ENCODE peak calls at places on chromosomes 1 and 21, in nine cellular contexts. One of them, this sample, is unnamed.

GRCh38 chr1:12472798-12473551 is 145.0 kb downstream of the DHRS3 start:
- DNase-seq in Panc1: no peak
- DNase-seq in EH: no peak
- DNase-seq in bronchial epithelial cell: peak; percentile 67
- DNase-seq in cardiac fibroblast: no peak
- DNase-seq in NK-92 treated with Interleukin-12 subunit alpha and Interleukin-12 subunit beta, amount 100 ng/mL, for 24 hours: peak; percentile 56
- DNase-seq in NCI-H2081: no peak
- DNase-seq in HL-60: peak; percentile 23
- DNase-seq in coronary artery: no peak
- DNase-seq in this sample: no peak

GRCh38 chr1:229378586-229379442 is 36.0 kb upstream of the CCSAP start:
- DNase-seq in EH: peak; percentile 11
- DNase-seq in cardiac fibroblast: peak; percentile 9
- DNase-seq in HL-60: no peak
- DNase-seq in NCI-H2081: peak; percentile 11
- DNase-seq in coronary artery: no peak
- DNase-seq in Panc1: no peak
- DNase-seq in bronchial epithelial cell: no peak
- DNase-seq in NK-92 treated with Interleukin-12 subunit alpha and Interleukin-12 subunit beta, amount 100 ng/mL, for 24 hours: no peak
- DNase-seq in this sample: no peak

GRCh38 chr21:23016617-23017016 is 2018.4 kb downstream of the NCAM2 start:
- DNase-seq in coronary artery: no peak
- DNase-seq in EH: no peak
- DNase-seq in HL-60: peak; percentile 5
- DNase-seq in Panc1: peak; percentile 4
- DNase-seq in NCI-H2081: peak; percentile 1
- DNase-seq in bronchial epithelial cell: no peak
- DNase-seq in cardiac fibroblast: no peak
- DNase-seq in NK-92 treated with Interleukin-12 subunit alpha and Interleukin-12 subunit beta, amount 100 ng/mL, for 24 hours: no peak
- DNase-seq in this sample: no peak

GRCh38 chr1:45050931-45051748 is 39.1 kb downstream of the UROD start:
- DNase-seq in HL-60: no peak
- DNase-seq in cardiac fibroblast: no peak
- DNase-seq in coronary artery: no peak
- DNase-seq in NCI-H2081: no peak
- DNase-seq in EH: no peak
- DNase-seq in Panc1: no peak
- DNase-seq in bronchial epithelial cell: no peak
- DNase-seq in NK-92 treated with Interleukin-12 subunit alpha and Interleukin-12 subunit beta, amount 100 ng/mL, for 24 hours: no peak
- DNase-seq in this sample: no peak

GRCh38 chr1:226738995-226739695 is at the start of gene ITPKB:
- DNase-seq in Panc1: no peak
- DNase-seq in coronary artery: no peak
- DNase-seq in HL-60: peak; percentile 67
- DNase-seq in EH: peak; percentile 69
- DNase-seq in cardiac fibroblast: peak; percentile 87
- DNase-seq in NCI-H2081: peak; percentile 11
- DNase-seq in NK-92 treated with Interleukin-12 subunit alpha and Interleukin-12 subunit beta, amount 100 ng/mL, for 24 hours: peak; percentile 44
- DNase-seq in bronchial epithelial cell: peak; percentile 64
- DNase-seq in this sample: peak; percentile 42

GRCh38 chr1:19756480-19756879 is 43.2 kb downstream of the TMCO4 start:
- DNase-seq in coronary artery: no peak
- DNase-seq in NK-92 treated with Interleukin-12 subunit alpha and Interleukin-12 subunit beta, amount 100 ng/mL, for 24 hours: no peak
- DNase-seq in NCI-H2081: no peak
- DNase-seq in bronchial epithelial cell: no peak
- DNase-seq in Panc1: no peak
- DNase-seq in cardiac fibroblast: no peak
- DNase-seq in EH: peak; percentile 92
- DNase-seq in HL-60: no peak
- DNase-seq in this sample: no peak

GRCh38 chr21:44702973-44703730 is 6.2 kb downstream of the KRTAP10-12 start:
- DNase-seq in HL-60: no peak
- DNase-seq in NK-92 treated with Interleukin-12 subunit alpha and Interleukin-12 subunit beta, amount 100 ng/mL, for 24 hours: no peak
- DNase-seq in Panc1: no peak
- DNase-seq in bronchial epithelial cell: no peak
- DNase-seq in EH: no peak
- DNase-seq in coronary artery: peak; percentile 55
- DNase-seq in NCI-H2081: peak; percentile 31
- DNase-seq in cardiac fibroblast: no peak
- DNase-seq in this sample: no peak

GRCh38 chr21:26032263-26032662 is 138.3 kb downstream of the APP start:
- DNase-seq in cardiac fibroblast: peak; percentile 28
- DNase-seq in NCI-H2081: no peak
- DNase-seq in HL-60: no peak
- DNase-seq in Panc1: no peak
- DNase-seq in EH: peak; percentile 15
- DNase-seq in bronchial epithelial cell: peak; percentile 29
- DNase-seq in NK-92 treated with Interleukin-12 subunit alpha and Interleukin-12 subunit beta, amount 100 ng/mL, for 24 hours: no peak
- DNase-seq in coronary artery: no peak
- DNase-seq in this sample: no peak

GRCh38 chr21:29360799-29361765 is 62.4 kb downstream of the BACH1 start:
- DNase-seq in NK-92 treated with Interleukin-12 subunit alpha and Interleukin-12 subunit beta, amount 100 ng/mL, for 24 hours: no peak
- DNase-seq in bronchial epithelial cell: peak; percentile 27
- DNase-seq in cardiac fibroblast: no peak
- DNase-seq in HL-60: no peak
- DNase-seq in Panc1: no peak
- DNase-seq in NCI-H2081: no peak
- DNase-seq in coronary artery: no peak
- DNase-seq in EH: no peak
- DNase-seq in this sample: no peak

GRCh38 chr1:32612189-32612881 is 38.0 kb downstream of the ZBTB8OS start:
- DNase-seq in cardiac fibroblast: peak; percentile 78
- DNase-seq in NK-92 treated with Interleukin-12 subunit alpha and Interleukin-12 subunit beta, amount 100 ng/mL, for 24 hours: no peak
- DNase-seq in NCI-H2081: peak; percentile 90
- DNase-seq in HL-60: no peak
- DNase-seq in bronchial epithelial cell: peak; percentile 57
- DNase-seq in coronary artery: peak; percentile 90
- DNase-seq in Panc1: peak; percentile 69
- DNase-seq in EH: peak; percentile 86
- DNase-seq in this sample: peak; percentile 88

GRCh38 chr1:201827321-201828281 is 1.4 kb upstream of the IPO9 start:
- DNase-seq in NK-92 treated with Interleukin-12 subunit alpha and Interleukin-12 subunit beta, amount 100 ng/mL, for 24 hours: no peak
- DNase-seq in cardiac fibroblast: peak; percentile 51
- DNase-seq in Panc1: no peak
- DNase-seq in HL-60: no peak
- DNase-seq in EH: peak; percentile 30
- DNase-seq in bronchial epithelial cell: peak; percentile 3
- DNase-seq in coronary artery: no peak
- DNase-seq in NCI-H2081: no peak
- DNase-seq in this sample: no peak

GRCh38 chr1:212597495-212597894 is 11.1 kb upstream of the ATF3 start:
- DNase-seq in HL-60: no peak
- DNase-seq in EH: no peak
- DNase-seq in coronary artery: no peak
- DNase-seq in NK-92 treated with Interleukin-12 subunit alpha and Interleukin-12 subunit beta, amount 100 ng/mL, for 24 hours: no peak
- DNase-seq in cardiac fibroblast: peak; percentile 37
- DNase-seq in bronchial epithelial cell: peak; percentile 18
- DNase-seq in Panc1: no peak
- DNase-seq in NCI-H2081: no peak
- DNase-seq in this sample: no peak

GRCh38 chr1:183267646-183268431 is 81.8 kb downstream of the LAMC2 start:
- DNase-seq in NK-92 treated with Interleukin-12 subunit alpha and Interleukin-12 subunit beta, amount 100 ng/mL, for 24 hours: no peak
- DNase-seq in NCI-H2081: no peak
- DNase-seq in HL-60: no peak
- DNase-seq in Panc1: no peak
- DNase-seq in EH: peak; percentile 97
- DNase-seq in bronchial epithelial cell: peak; percentile 100
- DNase-seq in cardiac fibroblast: peak; percentile 96
- DNase-seq in coronary artery: no peak
- DNase-seq in this sample: no peak

GRCh38 chr1:226655251-226656163 is 83.6 kb downstream of the ITPKB start:
- DNase-seq in NK-92 treated with Interleukin-12 subunit alpha and Interleukin-12 subunit beta, amount 100 ng/mL, for 24 hours: no peak
- DNase-seq in cardiac fibroblast: no peak
- DNase-seq in HL-60: peak; percentile 44
- DNase-seq in coronary artery: no peak
- DNase-seq in EH: peak; percentile 52
- DNase-seq in NCI-H2081: peak; percentile 63
- DNase-seq in bronchial epithelial cell: no peak
- DNase-seq in Panc1: no peak
- DNase-seq in this sample: peak; percentile 18

GRCh38 chr1:18805116-18805515 is 54.3 kb downstream of the TAS1R2 start:
- DNase-seq in NCI-H2081: no peak
- DNase-seq in bronchial epithelial cell: no peak
- DNase-seq in EH: no peak
- DNase-seq in coronary artery: no peak
- DNase-seq in NK-92 treated with Interleukin-12 subunit alpha and Interleukin-12 subunit beta, amount 100 ng/mL, for 24 hours: no peak
- DNase-seq in Panc1: no peak
- DNase-seq in HL-60: no peak
- DNase-seq in cardiac fibroblast: no peak
- DNase-seq in this sample: no peak

GRCh38 chr1:1150100-1150499 is 23.6 kb upstream of the TTLL10 start:
- DNase-seq in NK-92 treated with Interleukin-12 subunit alpha and Interleukin-12 subunit beta, amount 100 ng/mL, for 24 hours: no peak
- DNase-seq in NCI-H2081: no peak
- DNase-seq in bronchial epithelial cell: peak; percentile 12
- DNase-seq in HL-60: no peak
- DNase-seq in EH: no peak
- DNase-seq in coronary artery: no peak
- DNase-seq in Panc1: no peak
- DNase-seq in cardiac fibroblast: no peak
- DNase-seq in this sample: no peak

GRCh38 chr1:9086060-9086459 is 16.6 kb upstream of the SLC2A5 start:
- DNase-seq in cardiac fibroblast: no peak
- DNase-seq in HL-60: no peak
- DNase-seq in coronary artery: no peak
- DNase-seq in bronchial epithelial cell: peak; percentile 33
- DNase-seq in NK-92 treated with Interleukin-12 subunit alpha and Interleukin-12 subunit beta, amount 100 ng/mL, for 24 hours: no peak
- DNase-seq in Panc1: no peak
- DNase-seq in EH: peak; percentile 11
- DNase-seq in NCI-H2081: no peak
- DNase-seq in this sample: no peak

GRCh38 chr1:3195966-3196515 is 127.0 kb downstream of the PRDM16 start:
- DNase-seq in HL-60: no peak
- DNase-seq in NK-92 treated with Interleukin-12 subunit alpha and Interleukin-12 subunit beta, amount 100 ng/mL, for 24 hours: no peak
- DNase-seq in NCI-H2081: no peak
- DNase-seq in cardiac fibroblast: no peak
- DNase-seq in bronchial epithelial cell: no peak
- DNase-seq in EH: no peak
- DNase-seq in coronary artery: no peak
- DNase-seq in Panc1: no peak
- DNase-seq in this sample: no peak

GRCh38 chr1:162562452-162562828 is 918 bp downstream of the UAP1 start:
- DNase-seq in bronchial epithelial cell: peak; percentile 81
- DNase-seq in NCI-H2081: no peak
- DNase-seq in cardiac fibroblast: peak; percentile 83
- DNase-seq in EH: peak; percentile 73
- DNase-seq in HL-60: peak; percentile 3
- DNase-seq in Panc1: peak; percentile 62
- DNase-seq in coronary artery: no peak
- DNase-seq in NK-92 treated with Interleukin-12 subunit alpha and Interleukin-12 subunit beta, amount 100 ng/mL, for 24 hours: no peak
- DNase-seq in this sample: no peak

GRCh38 chr1:13749543-13750307 is 49.7 kb downstream of the PRDM2 start:
- DNase-seq in bronchial epithelial cell: peak; percentile 29
- DNase-seq in cardiac fibroblast: peak; percentile 62
- DNase-seq in NCI-H2081: no peak
- DNase-seq in HL-60: peak; percentile 42
- DNase-seq in NK-92 treated with Interleukin-12 subunit alpha and Interleukin-12 subunit beta, amount 100 ng/mL, for 24 hours: peak; percentile 73
- DNase-seq in coronary artery: peak; percentile 80
- DNase-seq in EH: peak; percentile 63
- DNase-seq in Panc1: no peak
- DNase-seq in this sample: peak; percentile 70

GRCh38 chr1:89844236-89844807 is 23.5 kb downstream of the LRRC8D start:
- DNase-seq in bronchial epithelial cell: no peak
- DNase-seq in HL-60: no peak
- DNase-seq in EH: peak; percentile 43
- DNase-seq in NK-92 treated with Interleukin-12 subunit alpha and Interleukin-12 subunit beta, amount 100 ng/mL, for 24 hours: no peak
- DNase-seq in Panc1: no peak
- DNase-seq in cardiac fibroblast: peak; percentile 30
- DNase-seq in coronary artery: no peak
- DNase-seq in NCI-H2081: no peak
- DNase-seq in this sample: no peak

GRCh38 chr1:173329747-173330146 is 122.6 kb upstream of the TNFSF4 start:
- DNase-seq in Panc1: no peak
- DNase-seq in HL-60: no peak
- DNase-seq in NCI-H2081: no peak
- DNase-seq in cardiac fibroblast: peak; percentile 79
- DNase-seq in coronary artery: no peak
- DNase-seq in NK-92 treated with Interleukin-12 subunit alpha and Interleukin-12 subunit beta, amount 100 ng/mL, for 24 hours: no peak
- DNase-seq in EH: peak; percentile 42
- DNase-seq in bronchial epithelial cell: no peak
- DNase-seq in this sample: no peak

GRCh38 chr1:57916034-57916433 is 492.2 kb upstream of the DAB1 start:
- DNase-seq in cardiac fibroblast: no peak
- DNase-seq in NCI-H2081: no peak
- DNase-seq in EH: no peak
- DNase-seq in Panc1: no peak
- DNase-seq in NK-92 treated with Interleukin-12 subunit alpha and Interleukin-12 subunit beta, amount 100 ng/mL, for 24 hours: no peak
- DNase-seq in bronchial epithelial cell: peak; percentile 72
- DNase-seq in coronary artery: no peak
- DNase-seq in HL-60: no peak
- DNase-seq in this sample: no peak

GRCh38 chr1:42439940-42440339 is 15.9 kb downstream of the ZMYND12 start:
- DNase-seq in EH: peak; percentile 62
- DNase-seq in Panc1: peak; percentile 53
- DNase-seq in coronary artery: no peak
- DNase-seq in NK-92 treated with Interleukin-12 subunit alpha and Interleukin-12 subunit beta, amount 100 ng/mL, for 24 hours: no peak
- DNase-seq in cardiac fibroblast: peak; percentile 86
- DNase-seq in bronchial epithelial cell: peak; percentile 96
- DNase-seq in HL-60: no peak
- DNase-seq in NCI-H2081: no peak
- DNase-seq in this sample: no peak

GRCh38 chr1:70033266-70033873 is 172.0 kb downstream of the LRRC40 start:
- DNase-seq in NK-92 treated with Interleukin-12 subunit alpha and Interleukin-12 subunit beta, amount 100 ng/mL, for 24 hours: no peak
- DNase-seq in cardiac fibroblast: no peak
- DNase-seq in bronchial epithelial cell: no peak
- DNase-seq in EH: no peak
- DNase-seq in coronary artery: no peak
- DNase-seq in NCI-H2081: no peak
- DNase-seq in HL-60: no peak
- DNase-seq in Panc1: no peak
- DNase-seq in this sample: no peak

GRCh38 chr1:91608876-91609275 is 108.2 kb downstream of the CDC7 start:
- DNase-seq in coronary artery: no peak
- DNase-seq in HL-60: no peak
- DNase-seq in NCI-H2081: no peak
- DNase-seq in EH: peak; percentile 88
- DNase-seq in bronchial epithelial cell: peak; percentile 88
- DNase-seq in NK-92 treated with Interleukin-12 subunit alpha and Interleukin-12 subunit beta, amount 100 ng/mL, for 24 hours: no peak
- DNase-seq in cardiac fibroblast: peak; percentile 57
- DNase-seq in Panc1: no peak
- DNase-seq in this sample: no peak

GRCh38 chr21:32411366-32412161 is 942 bp upstream of the EVA1C start:
- DNase-seq in bronchial epithelial cell: no peak
- DNase-seq in HL-60: no peak
- DNase-seq in cardiac fibroblast: peak; percentile 78
- DNase-seq in Panc1: no peak
- DNase-seq in NK-92 treated with Interleukin-12 subunit alpha and Interleukin-12 subunit beta, amount 100 ng/mL, for 24 hours: no peak
- DNase-seq in coronary artery: peak; percentile 96
- DNase-seq in EH: peak; percentile 76
- DNase-seq in NCI-H2081: peak; percentile 49
- DNase-seq in this sample: peak; percentile 97

GRCh38 chr1:31782766-31783410 is 18.7 kb upstream of the ADGRB2 start:
- DNase-seq in EH: no peak
- DNase-seq in HL-60: no peak
- DNase-seq in Panc1: no peak
- DNase-seq in NCI-H2081: no peak
- DNase-seq in NK-92 treated with Interleukin-12 subunit alpha and Interleukin-12 subunit beta, amount 100 ng/mL, for 24 hours: no peak
- DNase-seq in bronchial epithelial cell: no peak
- DNase-seq in coronary artery: no peak
- DNase-seq in cardiac fibroblast: no peak
- DNase-seq in this sample: no peak

GRCh38 chr1:9275567-9276034 is 17.1 kb upstream of the SPSB1 start:
- DNase-seq in coronary artery: peak; percentile 79
- DNase-seq in NK-92 treated with Interleukin-12 subunit alpha and Interleukin-12 subunit beta, amount 100 ng/mL, for 24 hours: peak; percentile 81
- DNase-seq in HL-60: peak; percentile 84
- DNase-seq in Panc1: peak; percentile 85
- DNase-seq in cardiac fibroblast: peak; percentile 56
- DNase-seq in bronchial epithelial cell: peak; percentile 85
- DNase-seq in EH: peak; percentile 92
- DNase-seq in NCI-H2081: no peak
- DNase-seq in this sample: no peak

GRCh38 chr1:219227731-219228419 is 54.2 kb downstream of the LYPLAL1 start:
- DNase-seq in Panc1: no peak
- DNase-seq in EH: no peak
- DNase-seq in coronary artery: no peak
- DNase-seq in HL-60: no peak
- DNase-seq in NCI-H2081: no peak
- DNase-seq in NK-92 treated with Interleukin-12 subunit alpha and Interleukin-12 subunit beta, amount 100 ng/mL, for 24 hours: no peak
- DNase-seq in bronchial epithelial cell: no peak
- DNase-seq in cardiac fibroblast: peak; percentile 20
- DNase-seq in this sample: no peak

GRCh38 chr1:185862235-185862634 is 128.0 kb downstream of the HMCN1 start:
- DNase-seq in coronary artery: no peak
- DNase-seq in Panc1: no peak
- DNase-seq in EH: peak; percentile 54
- DNase-seq in HL-60: no peak
- DNase-seq in NCI-H2081: no peak
- DNase-seq in cardiac fibroblast: peak; percentile 35
- DNase-seq in bronchial epithelial cell: peak; percentile 47
- DNase-seq in NK-92 treated with Interleukin-12 subunit alpha and Interleukin-12 subunit beta, amount 100 ng/mL, for 24 hours: no peak
- DNase-seq in this sample: no peak